ENCODE peak calls at places on chromosomes 11 and 22, in four cellular contexts. One of them, this sample, is unnamed.

GRCh38 chr22:33656808-33657628 is 263.3 kb downstream of the LARGE1 start:
- DNase-seq in upper lobe of left lung: no peak
- DNase-seq in K562: no peak
- DNase-seq in sigmoid colon: no peak
- DNase-seq in this sample: no peak

GRCh38 chr11:100808904-100809491 is 121.9 kb downstream of the ARHGAP42 start:
- DNase-seq in upper lobe of left lung: no peak
- DNase-seq in K562: peak
- DNase-seq in sigmoid colon: no peak
- DNase-seq in this sample: no peak

GRCh38 chr11:57476223-57476882 is 16.0 kb downstream of the RTN4RL2 start:
- DNase-seq in upper lobe of left lung: no peak
- DNase-seq in K562: no peak
- DNase-seq in sigmoid colon: no peak
- DNase-seq in this sample: no peak

GRCh38 chr11:112364962-112365481 is 104.4 kb upstream of the PLET1 start:
- DNase-seq in upper lobe of left lung: no peak
- DNase-seq in K562: peak
- DNase-seq in sigmoid colon: peak
- DNase-seq in this sample: no peak

GRCh38 chr22:23270212-23270733 is 90.0 kb downstream of the BCR start:
- DNase-seq in upper lobe of left lung: no peak
- DNase-seq in K562: peak
- DNase-seq in sigmoid colon: no peak
- DNase-seq in this sample: no peak

GRCh38 chr11:61123775-61124571 is 21.7 kb downstream of the CD5 start:
- DNase-seq in upper lobe of left lung: no peak
- DNase-seq in K562: no peak
- DNase-seq in sigmoid colon: no peak
- DNase-seq in this sample: no peak

GRCh38 chr11:27468643-27469332 is 3.8 kb downstream of the LGR4 start:
- DNase-seq in upper lobe of left lung: no peak
- DNase-seq in K562: no peak
- DNase-seq in sigmoid colon: no peak
- DNase-seq in this sample: no peak

GRCh38 chr11:76824083-76824939 is 36.4 kb upstream of the ACER3 start:
- DNase-seq in upper lobe of left lung: no peak
- DNase-seq in K562: peak
- DNase-seq in sigmoid colon: no peak
- DNase-seq in this sample: no peak

GRCh38 chr11:34053161-34053686 is 1.7 kb downstream of the CAPRIN1 start:
- DNase-seq in upper lobe of left lung: peak
- DNase-seq in K562: peak
- DNase-seq in sigmoid colon: peak
- DNase-seq in this sample: peak

GRCh38 chr22:38632528-38632927 is 23.7 kb downstream of the FAM227A start:
- DNase-seq in upper lobe of left lung: no peak
- DNase-seq in K562: peak
- DNase-seq in sigmoid colon: no peak
- DNase-seq in this sample: no peak

GRCh38 chr11:69518081-69518950 is 36.9 kb downstream of the LINC01488 start:
- DNase-seq in upper lobe of left lung: no peak
- DNase-seq in K562: no peak
- DNase-seq in sigmoid colon: no peak
- DNase-seq in this sample: no peak

GRCh38 chr11:77637345-77638165 is at the start of gene CLNS1A:
- DNase-seq in upper lobe of left lung: peak
- DNase-seq in K562: peak
- DNase-seq in sigmoid colon: peak
- DNase-seq in this sample: peak

GRCh38 chr11:123072279-123072678 is 10.3 kb upstream of the HSPA8 start:
- DNase-seq in upper lobe of left lung: peak
- DNase-seq in K562: no peak
- DNase-seq in sigmoid colon: no peak
- DNase-seq in this sample: no peak

GRCh38 chr11:44467931-44468330 is 97.5 kb upstream of the CD82 start:
- DNase-seq in upper lobe of left lung: no peak
- DNase-seq in K562: no peak
- DNase-seq in sigmoid colon: no peak
- DNase-seq in this sample: no peak

GRCh38 chr11:96019810-96020747 is 96.2 kb upstream of the MTMR2 start:
- DNase-seq in upper lobe of left lung: no peak
- DNase-seq in K562: no peak
- DNase-seq in sigmoid colon: no peak
- DNase-seq in this sample: no peak

GRCh38 chr11:116955949-116956348 is 118.5 kb upstream of the APOA1 start:
- DNase-seq in upper lobe of left lung: no peak
- DNase-seq in K562: no peak
- DNase-seq in sigmoid colon: no peak
- DNase-seq in this sample: no peak

GRCh38 chr11:120413480-120413879 is 77.3 kb downstream of the ARHGEF12 start:
- DNase-seq in upper lobe of left lung: no peak
- DNase-seq in K562: no peak
- DNase-seq in sigmoid colon: no peak
- DNase-seq in this sample: no peak

GRCh38 chr11:16632295-16633200 is 105.9 kb upstream of the C11orf58 start:
- DNase-seq in upper lobe of left lung: no peak
- DNase-seq in K562: no peak
- DNase-seq in sigmoid colon: no peak
- DNase-seq in this sample: no peak

GRCh38 chr22:20574920-20575353 is 67.5 kb downstream of the MED15 start:
- DNase-seq in upper lobe of left lung: no peak
- DNase-seq in K562: no peak
- DNase-seq in sigmoid colon: no peak
- DNase-seq in this sample: no peak

GRCh38 chr22:20463324-20464095 is 25.9 kb upstream of the SCARF2 start:
- DNase-seq in upper lobe of left lung: no peak
- DNase-seq in K562: no peak
- DNase-seq in sigmoid colon: no peak
- DNase-seq in this sample: no peak

GRCh38 chr11:74978041-74978440 is 10.7 kb upstream of the NEU3 start:
- DNase-seq in upper lobe of left lung: no peak
- DNase-seq in K562: no peak
- DNase-seq in sigmoid colon: no peak
- DNase-seq in this sample: no peak

GRCh38 chr22:30188911-30189310 is 57.6 kb downstream of the LIF start:
- DNase-seq in upper lobe of left lung: no peak
- DNase-seq in K562: no peak
- DNase-seq in sigmoid colon: no peak
- DNase-seq in this sample: no peak

GRCh38 chr11:67583319-67584204 is at the start of gene GSTP1:
- DNase-seq in upper lobe of left lung: peak
- DNase-seq in K562: peak
- DNase-seq in sigmoid colon: peak
- DNase-seq in this sample: peak

GRCh38 chr11:67584205-67584880 is 731 bp downstream of the GSTP1 start:
- DNase-seq in upper lobe of left lung: peak
- DNase-seq in K562: peak
- DNase-seq in sigmoid colon: peak
- DNase-seq in this sample: peak

GRCh38 chr11:67582026-67582425 is 1.6 kb upstream of the GSTP1 start:
- DNase-seq in upper lobe of left lung: no peak
- DNase-seq in K562: no peak
- DNase-seq in sigmoid colon: no peak
- DNase-seq in this sample: no peak

GRCh38 chr11:67577951-67578350 is 5.7 kb upstream of the GSTP1 start:
- DNase-seq in upper lobe of left lung: no peak
- DNase-seq in K562: no peak
- DNase-seq in sigmoid colon: no peak
- DNase-seq in this sample: no peak

GRCh38 chr11:67581469-67581868 is 2.1 kb upstream of the GSTP1 start:
- DNase-seq in upper lobe of left lung: peak
- DNase-seq in K562: no peak
- DNase-seq in sigmoid colon: no peak
- DNase-seq in this sample: no peak
- TF ChIP-seq EP300 in upper lobe of left lung: no peak
- TF ChIP-seq EP300 in K562: no peak
- TF ChIP-seq EP300 in sigmoid colon: no peak
- TF ChIP-seq EP300 in this sample: no peak

GRCh38 chr11:13009476-13009920 is 382 bp downstream of the RASSF10 start:
- DNase-seq in upper lobe of left lung: no peak
- DNase-seq in K562: no peak
- DNase-seq in sigmoid colon: no peak
- DNase-seq in this sample: no peak
- TF ChIP-seq CTCF in upper lobe of left lung: no peak
- TF ChIP-seq CTCF in K562: no peak
- TF ChIP-seq CTCF in sigmoid colon: no peak
- TF ChIP-seq CTCF in this sample: no peak

GRCh38 chr11:109729761-109730160 is 307.8 kb downstream of the C11orf87 start:
- DNase-seq in upper lobe of left lung: peak
- DNase-seq in K562: no peak
- DNase-seq in sigmoid colon: no peak
- DNase-seq in this sample: no peak

GRCh38 chr11:109733245-109733644 is 311.3 kb downstream of the C11orf87 start:
- DNase-seq in upper lobe of left lung: no peak
- DNase-seq in K562: no peak
- DNase-seq in sigmoid colon: no peak
- DNase-seq in this sample: no peak

GRCh38 chr11:109728056-109728455 is 306.1 kb downstream of the C11orf87 start:
- DNase-seq in upper lobe of left lung: no peak
- DNase-seq in K562: no peak
- DNase-seq in sigmoid colon: no peak
- DNase-seq in this sample: no peak

GRCh38 chr11:109731451-109731850 is 309.5 kb downstream of the C11orf87 start:
- DNase-seq in upper lobe of left lung: no peak
- DNase-seq in K562: no peak
- DNase-seq in sigmoid colon: no peak
- DNase-seq in this sample: no peak

GRCh38 chr11:109730669-109731068 is 308.7 kb downstream of the C11orf87 start:
- DNase-seq in upper lobe of left lung: no peak
- DNase-seq in K562: no peak
- DNase-seq in sigmoid colon: no peak
- DNase-seq in this sample: no peak
- TF ChIP-seq EP300 in upper lobe of left lung: no peak
- TF ChIP-seq EP300 in K562: no peak
- TF ChIP-seq EP300 in sigmoid colon: no peak
- TF ChIP-seq EP300 in this sample: no peak

DNA sequence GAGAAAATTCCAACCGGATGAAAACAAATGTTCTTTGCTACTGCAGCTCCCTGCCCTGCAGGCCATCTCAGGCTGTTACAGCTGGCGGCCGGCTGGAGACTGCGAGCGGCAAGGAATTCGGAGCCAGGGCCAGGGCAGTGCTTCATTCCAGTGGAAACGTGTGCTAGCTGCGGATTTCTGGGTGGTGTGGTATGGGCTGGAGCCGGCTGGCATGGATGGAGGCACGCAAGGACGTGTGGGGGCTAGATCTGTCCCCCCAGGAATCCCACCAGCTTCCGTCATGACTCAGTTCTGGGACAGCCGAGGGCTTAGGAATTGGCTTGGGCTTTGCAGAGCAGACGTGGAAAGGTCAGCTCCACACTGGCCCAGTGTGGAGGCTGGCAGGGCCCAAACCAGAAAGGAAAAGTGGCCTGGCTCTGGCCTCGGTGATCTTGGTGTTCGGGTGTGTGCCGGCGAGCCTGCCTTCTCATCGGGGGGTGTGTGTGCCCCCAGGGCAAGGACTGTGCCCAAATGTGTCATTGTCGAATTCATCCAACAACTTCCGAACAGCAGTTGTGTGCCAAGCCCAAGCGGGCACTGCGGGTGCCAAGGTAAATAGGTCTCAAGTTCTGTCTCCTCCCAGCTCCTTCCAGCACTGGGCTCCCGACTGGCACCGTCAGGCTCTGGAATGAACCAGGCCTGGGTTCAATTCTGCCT is 48.1 kb upstream of the SHISAL1 start:
- DNase-seq in upper lobe of left lung: peak
- DNase-seq in K562: no peak
- DNase-seq in sigmoid colon: peak
- DNase-seq in this sample: peak
- TF ChIP-seq CTCF in upper lobe of left lung: peak
- TF ChIP-seq CTCF in K562: no peak
- TF ChIP-seq CTCF in sigmoid colon: peak
- TF ChIP-seq CTCF in this sample: no peak

GRCh38 chr11:66136752-66137123 is 66.7 kb downstream of the PACS1 start:
- DNase-seq in upper lobe of left lung: no peak
- DNase-seq in K562: no peak
- DNase-seq in sigmoid colon: no peak
- DNase-seq in this sample: no peak
- TF ChIP-seq EP300 in upper lobe of left lung: no peak
- TF ChIP-seq EP300 in K562: no peak
- TF ChIP-seq EP300 in sigmoid colon: no peak
- TF ChIP-seq EP300 in this sample: no peak